ENCODE peak calls at places on chromosomes 13 and 19, in seven cellular contexts. L is non-pigmented ciliary epithelial cell; H is adipocyte; G is NCI-H345; K is NCI-H526; S is activated CD4-positive, alpha-beta T cell treated with anti-CD3 and anti-CD28 coated beads, Interleukin-2, amount 50 U/mL, for 48 hours; M is T-helper 17 cell. B is an unnamed sample.

GRCh38 chr13:58773280-58773859 is 1141.8 kb downstream of the PCDH17 start:
- DNase-seq in L (no peak), S (no peak), G (no peak), M (no peak), K (no peak), H (no peak), B (no peak)

GRCh38 chr19:6354098-6354674 is 7.1 kb upstream of the CLPP start:
- DNase-seq in M (no peak), K (peak; percentile 12), L (no peak), H (peak; percentile 71), G (no peak), S (no peak), B (no peak)

GRCh38 chr13:74661851-74662250 is 527.6 kb upstream of the KLF12 start:
- DNase-seq in M (no peak), S (no peak), H (peak; percentile 74), L (no peak), G (no peak), K (no peak), B (no peak)

GRCh38 chr13:98488736-98489135 is 88.2 kb downstream of the STK24 start:
- DNase-seq in K (no peak), H (no peak), G (no peak), M (no peak), S (no peak), L (no peak), B (no peak)

GRCh38 chr13:20407759-20408158 is 117.9 kb downstream of the CRYL1 start:
- DNase-seq in L (no peak), K (peak; percentile 26), S (no peak), M (no peak), H (no peak), G (no peak), B (no peak)

GRCh38 chr19:8305798-8306197 is 2.4 kb downstream of the CD320 start:
- DNase-seq in S (peak; percentile 1), M (no peak), L (no peak), H (no peak), K (no peak), G (no peak), B (peak; percentile 0)

GRCh38 chr19:17091758-17092333 is 16.3 kb downstream of the MYO9B start:
- DNase-seq in G (no peak), H (no peak), L (no peak), M (no peak), S (no peak), K (no peak), B (peak; percentile 27)

GRCh38 chr13:32047796-32048195 is 16.2 kb downstream of the FRY start:
- DNase-seq in K (no peak), S (no peak), G (no peak), L (no peak), H (no peak), M (no peak), B (no peak)

GRCh38 chr13:48775285-48775684 is 121.6 kb downstream of the CYSLTR2 start:
- DNase-seq in L (peak; percentile 47), K (no peak), M (no peak), H (no peak), G (no peak), S (no peak), B (no peak)

GRCh38 chr13:27245610-27246009 is 5.7 kb upstream of the RPL21 start:
- DNase-seq in M (no peak), K (no peak), S (no peak), H (no peak), L (no peak), G (no peak), B (no peak)

GRCh38 chr13:56352356-56352755 is 788.4 kb upstream of the PRR20A start:
- DNase-seq in L (no peak), G (no peak), M (no peak), S (no peak), H (no peak), K (no peak), B (no peak)

GRCh38 chr19:50667177-50667758 is 18.0 kb downstream of the C19orf81 start:
- DNase-seq in M (no peak), S (no peak), K (no peak), L (no peak), H (no peak), G (no peak), B (no peak)

GRCh38 chr13:102978168-102978567 is 88.0 kb downstream of the SLC10A2 start:
- DNase-seq in M (no peak), K (no peak), L (no peak), G (no peak), H (peak; percentile 63), S (no peak), B (no peak)

GRCh38 chr19:44050740-44051653 is 839 bp upstream of the ZNF223 start:
- DNase-seq in S (peak; percentile 24), K (peak; percentile 80), G (peak; percentile 76), L (no peak), H (peak; percentile 14), M (no peak), B (no peak)

GRCh38 chr19:38930776-38931761 is at the start of gene MRPS12:
- DNase-seq in H (peak; percentile 100), K (peak; percentile 100), M (peak; percentile 96), S (peak; percentile 98), G (peak; percentile 100), L (peak; percentile 97), B (peak; percentile 100)

GRCh38 chr19:40974633-40975037 is 16.4 kb upstream of the CYP2B6 start:
- DNase-seq in H (peak; percentile 89), G (peak; percentile 82), M (peak; percentile 57), K (peak; percentile 73), L (peak; percentile 35), S (peak; percentile 83), B (peak; percentile 59)

GRCh38 chr19:33621811-33622504 is at the start of gene CHST8:
- DNase-seq in K (peak; percentile 93), L (no peak), G (peak; percentile 68), S (peak; percentile 22), M (no peak), H (peak; percentile 50), B (no peak)

GRCh38 chr13:94640676-94641075 is 39.0 kb downstream of the GPR180 start:
- DNase-seq in K (no peak), H (peak; percentile 44), G (no peak), L (no peak), S (no peak), M (no peak), B (no peak)

GRCh38 chr19:32637480-32637879 is 37.5 kb downstream of the ANKRD27 start:
- DNase-seq in G (no peak), L (no peak), M (no peak), S (no peak), H (no peak), K (no peak), B (no peak)

B was measured in CD4-positive, CD25-positive, alpha-beta regulatory T cell.